ENCODE peak calls at places on chromosome 5, in nine cellular contexts. P is RWPE1, M is RWPE2, Y is GM23338, L is endothelial cell, V is choroid plexus epithelial cell, R is GM12865, U is astrocyte of the spinal cord, K is psoas muscle. C is an unnamed sample.

GRCh38 chr5:117095322-117095721 is 520.7 kb upstream of the SEMA6A start:
- DNase-seq in U (no peak), K (no peak), R (no peak), P (no peak), Y (no peak), V (no peak), L (no peak), M (no peak), C (no peak)

GRCh38 chr5:16871746-16872339 is 64.2 kb downstream of the MYO10 start:
- DNase-seq in P (peak; percentile 37), R (no peak), Y (no peak), M (no peak), U (peak; percentile 53), V (peak; percentile 58), K (no peak), L (no peak), C (no peak)

GRCh38 chr5:142717582-142718215 is 31.8 kb upstream of the FGF1 start:
- DNase-seq in K (no peak), R (peak; percentile 50), P (peak; percentile 56), U (peak; percentile 60), Y (peak; percentile 60), L (peak; percentile 36), M (no peak), V (peak; percentile 86), C (peak; percentile 66)

GRCh38 chr5:106185661-106186081 is 1485.1 kb downstream of the EFNA5 start:
- DNase-seq in Y (no peak), U (no peak), K (no peak), V (no peak), R (peak; percentile 60), M (no peak), L (no peak), P (no peak), C (no peak)

GRCh38 chr5:168852329-168852728 is 273.2 kb upstream of the PANK3 start:
- DNase-seq in K (no peak), V (no peak), R (no peak), U (no peak), P (no peak), L (no peak), M (no peak), Y (no peak), C (no peak)

GRCh38 chr5:172802013-172802584 is 31.1 kb upstream of the DUSP1 start:
- DNase-seq in R (no peak), M (no peak), K (no peak), Y (no peak), P (no peak), U (no peak), L (no peak), V (no peak), C (no peak)

GRCh38 chr5:145975361-145976066 is 39.1 kb downstream of the SH3RF2 start:
- DNase-seq in V (peak; percentile 91), U (peak; percentile 94), K (peak; percentile 51), L (no peak), R (peak; percentile 38), M (peak; percentile 88), Y (no peak), P (peak; percentile 65), C (peak; percentile 95)

GRCh38 chr5:37777472-37778135 is 62.2 kb downstream of the GDNF start:
- DNase-seq in L (no peak), V (no peak), U (peak; percentile 92), K (peak; percentile 47), R (peak; percentile 23), Y (no peak), P (no peak), M (no peak), C (no peak)

GRCh38 chr5:124732891-124733670 is 13.4 kb downstream of the ZNF608 start:
- DNase-seq in P (no peak), Y (no peak), V (no peak), K (no peak), R (no peak), U (no peak), M (no peak), L (no peak), C (no peak)

GRCh38 chr5:891117-891836 is 1.3 kb downstream of the BRD9 start:
- DNase-seq in V (peak; percentile 6), Y (peak; percentile 18), L (no peak), R (no peak), K (no peak), U (no peak), P (peak; percentile 91), M (peak; percentile 78), C (no peak)

GRCh38 chr5:80225954-80226353 is 29.9 kb downstream of the SERINC5 start:
- DNase-seq in V (no peak), Y (no peak), U (no peak), K (no peak), P (no peak), R (no peak), M (no peak), L (no peak), C (no peak)

GRCh38 chr5:127536687-127537086 is 19.2 kb downstream of the PRRC1 start:
- DNase-seq in R (no peak), M (no peak), K (no peak), P (no peak), Y (peak; percentile 28), U (peak; percentile 21), L (no peak), V (peak; percentile 38), C (peak; percentile 26)
- TF ChIP-seq CTCF in R (peak; percentile 9), M (peak; percentile 79), K (peak; percentile 33), P (peak; percentile 60), Y (no peak), U (peak; percentile 31), L (peak; percentile 45), V (peak; percentile 37), C (peak; percentile 4)

DNA sequence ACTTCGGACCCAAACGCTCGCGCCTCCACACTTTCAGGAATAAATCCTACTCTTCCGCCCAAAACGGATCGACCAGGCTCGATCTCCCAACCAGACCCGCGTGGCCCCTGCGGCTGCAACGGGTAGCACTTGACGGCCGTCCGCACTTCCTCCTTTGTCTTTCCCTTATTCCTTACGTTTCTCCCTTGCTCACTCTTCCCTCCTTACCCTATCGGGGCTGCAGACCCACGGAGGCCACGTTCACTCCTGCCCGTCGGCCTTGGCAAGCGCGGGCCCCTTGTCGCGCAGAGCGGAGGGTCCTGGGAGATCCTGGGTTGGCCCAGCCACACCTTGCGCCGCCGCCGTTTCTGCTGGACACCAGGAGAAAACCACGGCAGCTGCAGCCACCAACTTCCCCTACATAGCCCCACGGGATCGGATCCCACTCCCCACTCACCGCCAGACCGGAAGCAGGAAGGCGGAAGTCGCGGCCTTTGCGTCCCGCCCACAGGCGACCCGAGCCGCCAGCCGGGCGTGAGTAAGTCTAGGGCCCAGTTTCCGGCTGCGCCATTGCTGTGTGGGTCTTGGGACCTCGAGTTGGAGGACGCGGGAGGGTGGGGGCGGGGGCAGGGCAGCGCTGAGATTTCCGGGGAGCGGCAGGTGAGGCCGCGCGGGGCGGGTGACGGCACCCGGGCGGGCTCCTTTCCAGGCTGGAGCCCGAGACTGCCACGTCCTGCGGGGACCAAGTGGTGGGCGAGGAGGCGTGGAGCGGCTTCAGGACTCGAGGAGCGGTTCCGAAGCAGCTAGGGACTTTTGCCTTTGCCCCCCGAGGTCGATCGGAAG is at the start of gene SMIM15:
- DNase-seq in M (peak; percentile 91), R (peak; percentile 96), V (peak; percentile 82), P (peak; percentile 94), L (peak; percentile 84), K (peak; percentile 94), U (peak; percentile 89), Y (peak; percentile 91), C (peak; percentile 76)
- TF ChIP-seq CTCF in M (no peak), R (no peak), V (no peak), P (no peak), L (no peak), K (no peak), U (no peak), Y (no peak), C (no peak)

GRCh38 chr5:74199005-74199404 is 441.5 kb downstream of the ENC1 start:
- DNase-seq in L (no peak), U (peak; percentile 20), M (no peak), R (peak; percentile 53), Y (no peak), V (no peak), K (no peak), P (no peak), C (no peak)

GRCh38 chr5:74196233-74196632 is 444.3 kb downstream of the ENC1 start:
- DNase-seq in P (no peak), L (no peak), M (no peak), U (no peak), K (no peak), Y (no peak), R (peak; percentile 65), V (no peak), C (no peak)

GRCh38 chr5:74198156-74198555 is 442.4 kb downstream of the ENC1 start:
- DNase-seq in M (no peak), K (no peak), L (no peak), U (no peak), P (no peak), V (no peak), R (no peak), Y (no peak), C (no peak)

GRCh38 chr5:74192606-74193299 is 447.8 kb downstream of the ENC1 start:
- DNase-seq in Y (no peak), U (no peak), P (no peak), L (no peak), R (peak; percentile 15), K (no peak), V (peak; percentile 47), M (no peak), C (no peak)

GRCh38 chr5:74194196-74194595 is 446.3 kb downstream of the ENC1 start:
- DNase-seq in K (no peak), P (no peak), R (no peak), L (no peak), M (no peak), Y (no peak), U (no peak), V (no peak), C (no peak)
- TF ChIP-seq CTCF in K (no peak), P (no peak), R (no peak), L (no peak), M (no peak), Y (no peak), U (no peak), V (no peak), C (no peak)

DNA sequence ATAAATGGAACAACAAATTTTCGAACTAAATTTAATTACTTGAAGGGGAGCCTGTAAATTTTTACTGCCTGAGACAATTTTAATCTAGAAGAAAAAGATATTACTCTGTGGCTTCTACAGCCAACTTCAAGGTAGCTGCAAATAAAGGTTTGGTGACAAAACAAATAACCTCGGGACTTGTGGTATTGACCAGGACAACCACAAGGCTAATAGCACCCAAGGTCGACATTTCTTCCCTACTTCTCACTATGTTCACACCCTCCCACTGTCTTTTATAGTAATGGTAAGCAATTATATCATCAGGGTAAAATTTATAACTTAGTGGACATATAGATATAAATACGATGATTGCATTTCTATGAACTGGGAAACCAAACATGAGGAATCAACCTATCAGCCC is 67.9 kb upstream of the SPINK5 start:
- DNase-seq in P (no peak), U (no peak), L (no peak), V (no peak), R (no peak), K (no peak), Y (no peak), M (no peak), C (no peak)
- TF ChIP-seq CTCF in P (no peak), U (no peak), L (no peak), V (no peak), R (no peak), K (no peak), Y (no peak), M (no peak), C (no peak)

GRCh38 chr5:174323878-174324281 is 278.4 kb downstream of the NSG2 start:
- DNase-seq in K (no peak), Y (peak; percentile 91), R (peak; percentile 74), U (peak; percentile 17), L (peak; percentile 50), M (no peak), P (peak; percentile 66), V (peak; percentile 59), C (peak; percentile 48)
- TF ChIP-seq CTCF in K (no peak), Y (no peak), R (no peak), U (no peak), L (no peak), M (no peak), P (no peak), V (no peak), C (no peak)